ENCODE peak calls at places on chromosome 21, in five cellular contexts. Q is GM23338, R is mammary epithelial cell, G is K562, A is HCT116. D is an unnamed sample. For H4K20me1, the result is how much of the 10 kb centered on the place peaks cover.

GRCh38 chr21:42154237-42155044 is 64.5 kb upstream of the ABCG1 start:
- DNase-seq in A (no peak), Q (no peak), G (no peak), R (no peak), D (no peak)

GRCh38 chr21:28738882-28739281 is 253.8 kb downstream of the LTN1 start:
- DNase-seq in G (no peak), R (no peak), Q (no peak), A (no peak), D (peak)

GRCh38 chr21:39022901-39023693 is 160.2 kb downstream of the PSMG1 start:
- DNase-seq in A (no peak), Q (peak), R (no peak), G (peak), D (no peak)

GRCh38 chr21:26776320-26777021 is 68.7 kb downstream of the ADAMTS1 start:
- DNase-seq in Q (no peak), R (peak), A (no peak), G (no peak), D (no peak)

GRCh38 chr21:28712396-28712795 is 280.3 kb downstream of the LTN1 start:
- DNase-seq in Q (no peak), A (no peak), G (no peak), R (no peak), D (no peak)

GRCh38 chr21:45017376-45017960 is 56.9 kb upstream of the ADARB1 start:
- DNase-seq in Q (no peak), A (no peak), R (no peak), G (no peak), D (no peak)

GRCh38 chr21:44299458-44300261 is at the start of gene PFKL:
- DNase-seq in R (peak), A (no peak), G (peak), Q (peak), D (peak)

GRCh38 chr21:41651830-41652229 is 115.0 kb downstream of the RIPK4 start:
- DNase-seq in A (no peak), Q (no peak), R (peak), G (no peak), D (no peak)

GRCh38 chr21:38753114-38754100 is 52.3 kb upstream of the ETS2 start:
- DNase-seq in A (no peak), R (no peak), Q (no peak), G (no peak), D (no peak)

GRCh38 chr21:29155118-29155932 is 24.9 kb downstream of the MAP3K7CL start:
- DNase-seq in G (no peak), R (peak), A (no peak), Q (peak), D (no peak)

GRCh38 chr21:20207335-20207734 is 790.9 kb upstream of the NCAM2 start:
- DNase-seq in G (no peak), A (no peak), Q (no peak), R (no peak), D (no peak)

GRCh38 chr21:42124081-42124480 is 53.0 kb downstream of the UMODL1 start:
- DNase-seq in Q (no peak), R (no peak), G (no peak), A (no peak), D (no peak)

GRCh38 chr21:43634618-43635017 is 24.7 kb downstream of the HSF2BP start:
- DNase-seq in A (no peak), R (no peak), Q (no peak), G (no peak), D (no peak)

GRCh38 chr21:41133896-41134522 is 34.0 kb upstream of the BACE2 start:
- DNase-seq in Q (peak), A (peak), R (peak), G (peak), D (peak)

GRCh38 chr21:41111681-41112080 is 56.3 kb upstream of the BACE2 start:
- DNase-seq in G (no peak), Q (no peak), A (no peak), R (no peak), D (no peak)

GRCh38 chr21:10418649-10419048 is 102.7 kb upstream of the TPTE start:
- DNase-seq in R (no peak), G (no peak), A (no peak), Q (no peak), D (no peak)

GRCh38 chr21:33286600-33287456 is 20.7 kb downstream of the IL10RB start:
- DNase-seq in Q (no peak), A (peak), G (no peak), R (peak), D (no peak)

GRCh38 chr21:43985690-43986251 is 26.3 kb upstream of the TRAPPC10 start:
- DNase-seq in R (no peak), Q (peak), G (peak), A (no peak), D (no peak)

GRCh38 chr21:31128234-31128633 is 90.0 kb upstream of the KRTAP19-8 start:
- DNase-seq in G (no peak), R (no peak), Q (no peak), A (no peak), D (no peak)

GRCh38 chr21:41641821-41642368 is 125.0 kb downstream of the RIPK4 start:
- DNase-seq in G (no peak), Q (no peak), R (peak), A (no peak), D (no peak)

GRCh38 chr21:34891610-34891943 is 157.5 kb downstream of the RUNX1 start:
- DNase-seq in Q (no peak), R (no peak), G (no peak), A (no peak), D (no peak)
- TF ChIP-seq CTCF in Q (no peak), R (no peak), G (no peak), A (no peak), D (no peak)

GRCh38 chr21:34519694-34520093 is 7.7 kb upstream of the KCNE1 start:
- DNase-seq in A (no peak), Q (no peak), R (no peak), G (no peak), D (no peak)
- H4K20me1 ChIP-seq in A (under half), Q (under half), R (under half), G (under half), D (under half)

GRCh38 chr21:23574932-23575331 is 2032.3 kb downstream of the MRPL39 start:
- DNase-seq in R (no peak), A (no peak), Q (peak), G (no peak), D (no peak)
- TF ChIP-seq CTCF in R (no peak), A (no peak), Q (peak), G (no peak), D (no peak)

GRCh38 chr21:46078984-46079356 is 18.9 kb upstream of the COL6A2 start:
- DNase-seq in G (peak), A (no peak), R (no peak), Q (no peak), D (no peak)

GRCh38 chr21:46078322-46078981 is 19.5 kb upstream of the COL6A2 start:
- DNase-seq in Q (no peak), A (no peak), G (no peak), R (no peak), D (no peak)

GRCh38 chr21:46080171-46081021 is 17.5 kb upstream of the COL6A2 start:
- DNase-seq in R (no peak), A (no peak), G (peak), Q (no peak), D (no peak)

GRCh38 chr21:46079357-46080170 is 18.3 kb upstream of the COL6A2 start:
- DNase-seq in G (no peak), A (no peak), Q (no peak), R (no peak), D (no peak)

DNA sequence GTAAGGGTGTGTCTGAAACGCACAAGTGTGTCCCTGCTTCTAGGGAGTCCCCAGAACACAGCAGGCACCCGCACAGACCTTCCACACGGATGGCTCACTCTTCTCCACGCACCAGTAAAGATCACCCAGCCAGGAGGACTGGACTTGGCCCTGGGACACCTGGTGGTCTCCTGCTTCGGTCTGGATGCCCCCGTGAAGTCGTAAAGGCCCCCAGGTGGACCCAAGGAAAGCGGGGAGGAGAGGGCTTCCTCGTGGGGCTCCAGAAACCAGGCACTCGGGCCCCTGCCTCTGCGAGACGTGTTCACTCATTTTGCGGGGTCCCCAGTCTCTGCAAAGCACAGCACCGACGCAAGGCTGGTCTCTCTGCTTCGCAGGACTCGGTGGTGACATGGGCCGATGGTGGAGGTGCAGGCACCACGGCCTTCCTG is 20.2 kb upstream of the COL6A2 start:
- DNase-seq in Q (no peak), A (no peak), G (no peak), R (no peak), D (no peak)
- H4K20me1 ChIP-seq in Q (under half), A (under half), G (under half), R (under half), D (under half)

GRCh38 chr21:25561668-25562641 is 45.3 kb downstream of the MRPL39 start:
- DNase-seq in Q (peak), G (no peak), R (no peak), A (no peak), D (peak)
- TF ChIP-seq CTCF in Q (peak), G (no peak), R (no peak), A (no peak), D (peak)

DNA sequence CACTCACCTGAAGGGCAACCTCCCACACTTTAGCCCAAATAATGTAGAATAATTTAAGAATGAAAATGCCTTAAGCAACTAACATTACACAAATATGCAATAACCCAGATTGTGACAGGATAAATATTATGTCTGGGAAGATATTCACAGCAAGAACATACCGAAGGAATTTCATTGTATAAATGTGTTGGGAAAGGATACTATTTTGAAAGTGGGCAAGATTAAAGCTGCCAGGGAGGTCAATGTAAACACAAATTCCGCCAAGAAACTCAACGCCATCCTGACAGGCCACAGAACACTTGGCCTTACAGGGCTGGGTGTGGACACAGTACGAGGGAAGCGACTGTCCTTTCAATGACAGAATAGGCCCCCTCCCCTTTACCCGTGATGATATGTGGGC is 173.3 kb downstream of the RUNX1 start:
- DNase-seq in R (no peak), A (no peak), G (no peak), Q (no peak), D (no peak)
- H4K20me1 ChIP-seq in R (under half), A (under half), G (under half), Q (under half), D (under half)

DNA sequence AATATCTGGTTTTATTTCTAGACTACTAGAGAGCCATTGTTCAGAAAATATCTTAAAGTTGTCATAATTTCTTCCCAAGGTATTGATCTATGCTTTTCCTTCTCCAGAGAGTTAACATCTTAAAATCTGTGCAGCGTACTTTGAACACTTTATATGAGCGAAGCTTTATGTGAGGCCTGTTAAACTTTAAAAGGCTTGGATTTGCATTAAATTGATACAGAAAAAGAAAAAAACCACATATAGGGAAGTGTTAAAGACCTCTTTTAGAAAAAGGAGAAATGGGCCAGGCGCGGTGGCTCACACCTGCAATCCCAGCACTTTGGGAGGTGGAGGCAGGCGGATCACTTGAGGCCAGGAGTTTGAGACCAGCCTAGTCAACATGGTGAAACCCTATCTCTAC is 59.2 kb upstream of the MORC3 start:
- DNase-seq in R (no peak), G (no peak), Q (no peak), A (no peak), D (no peak)
- TF ChIP-seq CTCF in R (no peak), G (no peak), Q (no peak), A (no peak), D (no peak)

GRCh38 chr21:37423103-37423502 is 56.5 kb downstream of the DYRK1A start:
- DNase-seq in Q (peak), A (no peak), R (no peak), G (no peak), D (no peak)
- H4K20me1 ChIP-seq in Q (under half), A (under half), R (under half), G (under half), D (under half)

D was measured in MM.1S.